ENCODE peak calls at places on chromosomes 12 and 14, in four cellular contexts. E, T, L and N are unnamed samples.

GRCh38 chr12:52280796-52281560 is 6.5 kb downstream of the KRT86 start:
- DNase-seq in E (peak; percentile 47), T (no peak), L (peak; percentile 97), N (peak; percentile 18)

GRCh38 chr14:93232159-93232558 is 25.1 kb downstream of the UBR7 start:
- DNase-seq in E (no peak), T (no peak), L (no peak), N (no peak)

GRCh38 chr14:55303646-55304277 is 32.5 kb downstream of the FBXO34 start:
- DNase-seq in E (no peak), T (no peak), L (peak; percentile 4), N (no peak)

GRCh38 chr12:79635676-79636075 is 55.1 kb downstream of the PAWR start:
- DNase-seq in E (no peak), T (no peak), L (peak; percentile 9), N (no peak)

GRCh38 chr14:36617824-36618223 is 35.4 kb upstream of the NKX2-8 start:
- DNase-seq in E (no peak), T (no peak), L (no peak), N (no peak)

GRCh38 chr12:96431067-96431466 is 30.8 kb upstream of the CDK17 start:
- DNase-seq in E (no peak), T (no peak), L (no peak), N (no peak)

GRCh38 chr12:57528176-57528575 is 5.6 kb downstream of the MBD6 start:
- DNase-seq in E (no peak), T (no peak), L (no peak), N (no peak)

GRCh38 chr12:88934163-88934747 is 354.0 kb upstream of the KITLG start:
- DNase-seq in E (no peak), T (no peak), L (peak; percentile 57), N (no peak)

GRCh38 chr12:31245822-31246469 is 80.0 kb downstream of the SINHCAF start:
- DNase-seq in E (no peak), T (no peak), L (no peak), N (no peak)

GRCh38 chr14:79515158-79515557 is 696.1 kb downstream of the DIO2 start:
- DNase-seq in E (no peak), T (no peak), L (no peak), N (no peak)

GRCh38 chr12:47848853-47849252 is 29.1 kb upstream of the HDAC7 start:
- DNase-seq in E (no peak), T (no peak), L (no peak), N (no peak)

GRCh38 chr12:118016424-118017264 is at the start of gene RFC5:
- DNase-seq in E (peak; percentile 99), T (peak; percentile 99), L (peak; percentile 93), N (peak; percentile 94)
- TF ChIP-seq POLR2A in E (no peak), T (no peak), L (no peak), N (no peak)

DNA sequence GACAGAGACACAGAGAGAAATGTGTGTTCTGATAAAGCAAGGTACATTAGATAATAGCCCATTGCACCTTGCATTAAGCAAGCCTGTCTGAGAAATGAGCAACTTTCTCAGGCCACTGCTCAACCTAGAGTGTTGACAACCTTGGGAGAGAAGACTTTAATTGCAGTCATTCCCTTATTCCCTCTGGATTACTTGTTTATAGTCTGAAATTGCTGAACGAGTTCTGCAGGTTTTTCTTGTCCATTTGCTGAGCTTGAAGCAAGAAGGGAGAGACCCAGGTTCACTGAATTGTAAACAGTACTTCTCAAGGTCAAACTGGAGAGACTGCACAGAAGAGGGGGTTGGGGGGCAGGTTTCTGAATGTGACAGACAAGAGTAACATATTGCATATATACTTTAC is 159.4 kb upstream of the PLEKHG7 start:
- DNase-seq in E (peak; percentile 44), T (no peak), L (no peak), N (no peak)
- H3K27ac ChIP-seq in E (peak overlapping the region; percentile 58), T (no peak overlapping the region), L (no peak overlapping the region), N (no peak overlapping the region)

DNA sequence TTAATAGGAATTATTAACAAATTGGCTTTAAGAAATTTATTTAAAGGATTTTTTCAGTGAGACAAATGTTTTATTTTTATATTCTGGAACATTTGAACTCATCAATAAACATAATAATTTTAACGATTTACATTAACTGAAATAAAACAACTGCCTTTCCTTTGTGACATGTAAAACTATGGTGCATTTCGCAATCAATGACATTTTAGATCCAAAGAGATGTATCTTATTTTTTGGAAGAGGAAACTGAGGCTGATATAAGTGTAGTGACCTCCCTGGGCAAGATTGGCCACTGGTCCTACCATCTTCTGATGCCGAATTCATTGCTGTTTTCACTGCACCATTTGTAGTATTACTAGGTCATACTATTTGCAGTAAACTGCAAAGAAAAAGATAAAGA is 2.5 kb upstream of the RNU6-8 start:
- DNase-seq in E (no peak), T (no peak), L (no peak), N (no peak)
- H3K4me3 ChIP-seq in E (no peak overlapping the region), T (no peak overlapping the region), L (no peak overlapping the region), N (no peak overlapping the region)

GRCh38 chr14:88388741-88389282 is 3.4 kb downstream of the SPATA7 start:
- DNase-seq in E (no peak), T (no peak), L (no peak), N (no peak)

DNA sequence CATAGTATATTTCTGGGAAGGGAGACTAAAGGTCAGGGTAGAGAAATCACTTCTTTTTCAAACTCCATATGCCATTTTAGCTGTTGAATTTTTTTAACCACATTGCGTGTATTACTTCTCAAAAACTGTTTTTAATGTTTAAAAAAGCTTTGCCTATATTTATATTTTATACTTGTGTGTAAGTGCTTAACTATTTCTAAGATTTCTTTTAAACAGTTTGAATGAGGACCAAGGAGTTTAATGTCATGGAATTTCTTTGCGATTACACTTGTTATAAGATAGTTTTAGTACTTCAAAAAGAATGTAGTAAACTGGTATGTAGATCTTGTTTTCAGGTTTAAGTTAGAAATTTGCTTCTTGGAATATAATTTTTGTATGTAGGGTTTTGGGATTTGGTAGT is 7.2 kb downstream of the SPATA7 start:
- DNase-seq in E (no peak), T (no peak), L (peak; percentile 75), N (no peak)
- TF ChIP-seq POLR2A in E (no peak), T (no peak), L (no peak), N (no peak)

DNA sequence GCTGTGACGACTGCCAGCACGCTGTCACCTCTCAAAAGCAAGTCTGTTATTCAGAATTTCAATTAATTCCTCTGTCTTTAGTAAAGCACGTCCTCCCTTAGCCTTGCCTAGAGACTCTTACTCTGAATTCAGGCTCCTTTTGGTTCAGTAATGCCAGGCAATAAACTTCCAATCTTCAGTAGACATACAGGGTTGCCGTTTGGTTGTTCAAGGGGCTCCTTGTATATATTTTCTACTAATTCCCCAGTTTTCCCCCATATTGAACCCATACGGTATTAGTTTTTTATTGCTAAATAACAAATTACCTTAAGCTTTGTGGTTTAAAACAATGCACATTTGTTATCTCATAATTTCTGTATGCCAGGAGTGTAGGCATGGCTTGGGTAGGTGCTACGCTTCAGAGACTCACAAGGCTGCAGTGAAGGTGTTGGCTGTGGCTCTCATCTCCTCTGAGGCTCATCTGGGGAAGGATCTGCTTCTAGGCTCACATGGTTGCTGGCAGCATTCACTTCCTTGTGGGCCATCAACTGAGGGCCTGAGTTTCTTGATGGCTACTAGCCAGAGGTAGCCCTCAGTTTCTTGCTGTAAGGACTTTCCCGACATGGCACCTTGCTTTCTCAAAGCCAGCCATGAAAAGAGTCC is 7.3 kb upstream of the CLECL1 start:
- DNase-seq in E (no peak), T (no peak), L (no peak), N (no peak)
- H3K27ac ChIP-seq in E (peak overlapping the region; percentile 54), T (peak overlapping the region; percentile 70), L (no peak overlapping the region), N (no peak overlapping the region)

GRCh38 chr12:49018282-49019119 is at the start of gene PRKAG1:
- DNase-seq in E (peak; percentile 95), T (peak; percentile 97), L (peak; percentile 97), N (peak; percentile 92)

GRCh38 chr12:49021292-49021915 is 2.8 kb upstream of the PRKAG1 start:
- DNase-seq in E (no peak), T (no peak), L (no peak), N (no peak)

GRCh38 chr12:49019120-49019430 is 499 bp upstream of the PRKAG1 start:
- DNase-seq in E (no peak), T (no peak), L (no peak), N (no peak)

GRCh38 chr12:49020441-49020840 is 1.9 kb upstream of the PRKAG1 start:
- DNase-seq in E (no peak), T (no peak), L (no peak), N (no peak)

GRCh38 chr12:49019435-49020317 is 1.1 kb upstream of the PRKAG1 start:
- DNase-seq in E (no peak), T (no peak), L (peak; percentile 23), N (no peak)
- H3K4me3 ChIP-seq in E (peak overlapping the region; percentile 76), T (peak overlapping the region; percentile 57), L (no peak overlapping the region), N (peak overlapping the region; percentile 83)

DNA sequence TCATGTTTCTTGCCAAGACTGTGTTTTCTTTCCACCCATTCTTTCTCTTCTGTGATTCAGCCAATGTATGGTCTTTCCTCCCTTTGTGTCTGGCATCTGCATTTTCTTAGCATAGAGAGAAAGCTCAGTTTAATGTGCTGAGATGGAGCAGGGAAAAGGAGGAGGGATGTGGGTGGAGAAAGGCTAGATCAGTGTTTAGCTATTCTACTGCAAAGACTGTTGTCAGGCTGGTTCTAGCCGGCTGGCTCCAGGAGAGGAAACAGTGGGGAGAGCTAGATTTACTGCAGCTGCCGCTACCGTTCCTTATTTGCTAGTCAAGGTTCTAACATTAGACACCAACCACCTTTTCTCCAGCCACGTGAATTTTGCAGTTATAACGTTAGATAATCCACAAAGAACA is 5.2 kb upstream of the RIMKLB start:
- DNase-seq in E (no peak), T (no peak), L (peak; percentile 71), N (no peak)
- TF ChIP-seq POLR2A in E (no peak), T (no peak), L (no peak), N (no peak)

GRCh38 chr14:75649773-75650172 is 10.9 kb downstream of the ERG28 start:
- DNase-seq in E (no peak), T (no peak), L (no peak), N (no peak)

GRCh38 chr14:75649337-75649736 is 11.3 kb downstream of the ERG28 start:
- DNase-seq in E (no peak), T (no peak), L (no peak), N (no peak)

GRCh38 chr14:75647650-75648049 is 13.0 kb downstream of the ERG28 start:
- DNase-seq in E (no peak), T (no peak), L (peak; percentile 26), N (peak; percentile 42)

GRCh38 chr14:75646762-75647161 is 13.9 kb downstream of the ERG28 start:
- DNase-seq in E (no peak), T (no peak), L (no peak), N (peak; percentile 39)

DNA sequence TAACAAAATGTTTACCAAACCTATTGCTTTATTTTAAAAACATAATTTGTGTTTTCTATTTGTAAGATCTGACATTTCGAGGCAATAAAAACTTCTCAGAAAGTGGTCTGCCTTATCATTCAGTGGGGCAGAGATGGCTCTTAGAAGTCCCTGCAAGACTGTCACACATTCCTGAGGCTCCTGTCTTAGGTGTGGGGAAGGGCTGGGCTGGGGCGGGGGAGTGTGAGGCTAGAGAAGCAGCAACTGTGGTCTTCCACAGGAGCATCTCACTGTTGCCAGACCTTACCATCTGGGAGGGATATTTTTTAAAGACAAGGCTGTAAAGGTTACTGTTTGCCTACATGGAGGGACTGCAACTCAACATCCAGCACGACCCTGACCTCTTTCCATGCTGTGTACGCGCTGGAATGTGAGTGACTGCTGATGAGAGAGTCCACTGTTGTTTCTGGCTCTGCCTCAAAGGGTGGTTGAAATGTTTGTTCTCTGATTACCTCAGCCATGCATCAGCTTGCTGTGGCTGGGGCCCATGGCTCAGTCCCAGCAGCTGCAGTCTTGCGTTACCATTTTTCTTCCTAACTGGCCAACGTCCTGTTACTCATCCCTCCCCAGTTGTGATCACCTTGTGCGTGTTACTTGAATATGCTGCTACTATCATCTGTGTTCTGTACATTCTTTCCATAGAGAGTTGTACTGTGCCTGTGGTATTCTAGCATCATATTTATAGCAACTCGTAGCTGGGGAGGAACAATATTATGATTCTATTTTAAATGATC is 12.4 kb downstream of the ERG28 start:
- DNase-seq in E (peak; percentile 75), T (no peak), L (peak; percentile 99), N (peak; percentile 79)
- H3K27ac ChIP-seq in E (no peak overlapping the region), T (no peak overlapping the region), L (peak overlapping the region; percentile 57), N (peak overlapping the region; percentile 79)